ENCODE peak calls at places on chromosomes 5 and 9, in ten cellular contexts. Y, X, P, D, N, O, K, L, F and J are unnamed samples. For H3K27me3, the result is how much of the 10 kb centered on the place peaks cover.

GRCh38 chr5:141713616-141714309 is 31.7 kb upstream of the ARAP3 start:
- DNase-seq in K (no peak), P (no peak), O (no peak), Y (no peak), X (no peak), F (no peak), N (no peak), D (no peak), L (peak), J (peak)

GRCh38 chr5:82692826-82693225 is 384.4 kb downstream of the TMEM167A start:
- DNase-seq in X (no peak), K (no peak), N (no peak), O (no peak), F (no peak), D (no peak), Y (no peak), P (no peak), L (no peak), J (no peak)

GRCh38 chr5:157718529-157718928 is 12.7 kb upstream of the THG1L start:
- DNase-seq in P (peak), K (peak), F (no peak), O (peak), D (no peak), X (peak), Y (no peak), N (no peak), L (peak), J (peak)

GRCh38 chr9:127076860-127077657 is 45.4 kb downstream of the ANGPTL2 start:
- DNase-seq in Y (no peak), F (no peak), X (no peak), L (peak), P (peak), N (no peak), D (no peak), K (no peak), O (peak), J (peak)

GRCh38 chr5:179936976-179937681 is 29.4 kb upstream of the TBC1D9B start:
- DNase-seq in K (no peak), N (no peak), X (no peak), P (no peak), D (no peak), L (no peak), F (no peak), Y (no peak), O (no peak), J (no peak)

GRCh38 chr5:56012281-56012963 is 17.7 kb upstream of the IL6ST start:
- DNase-seq in K (peak), L (peak), O (no peak), Y (no peak), D (no peak), P (no peak), N (no peak), X (no peak), F (peak), J (peak)

GRCh38 chr5:77138981-77139380 is 51.9 kb upstream of the ZBED3 start:
- DNase-seq in O (no peak), D (no peak), N (no peak), L (peak), F (peak), X (peak), P (no peak), Y (no peak), K (peak), J (no peak)

GRCh38 chr9:137176302-137177182 is 4.7 kb upstream of the TMEM210 start:
- DNase-seq in D (no peak), P (peak), F (no peak), K (peak), Y (peak), O (no peak), X (peak), N (no peak), L (peak), J (no peak)

GRCh38 chr9:133979124-133979920 is 12.8 kb downstream of the VAV2 start:
- DNase-seq in L (peak), N (peak), X (no peak), Y (peak), P (peak), F (no peak), O (peak), K (no peak), D (no peak), J (no peak)

GRCh38 chr9:6215562-6215961 is at the start of gene IL33:
- DNase-seq in Y (no peak), D (peak), F (no peak), P (no peak), N (no peak), X (no peak), L (peak), K (no peak), O (no peak), J (no peak)

GRCh38 chr5:180609386-180609785 is 18.1 kb upstream of the SCGB3A1 start:
- DNase-seq in O (no peak), P (no peak), F (no peak), D (no peak), Y (no peak), K (no peak), L (no peak), N (no peak), X (no peak), J (no peak)

GRCh38 chr9:17936365-17936764 is 357.5 kb downstream of the SH3GL2 start:
- DNase-seq in F (no peak), X (no peak), P (no peak), Y (no peak), O (no peak), D (no peak), N (no peak), K (no peak), L (no peak), J (no peak)

GRCh38 chr9:117783828-117784227 is 79.6 kb downstream of the TLR4 start:
- DNase-seq in K (no peak), O (no peak), L (no peak), Y (no peak), X (no peak), N (no peak), P (peak), D (no peak), F (no peak), J (no peak)

GRCh38 chr5:14946813-14947640 is 75.4 kb upstream of the ANKH start:
- DNase-seq in X (peak), Y (no peak), K (no peak), N (no peak), D (no peak), P (peak), O (no peak), F (peak), L (no peak), J (no peak)

GRCh38 chr9:79768199-79768598 is 196.4 kb downstream of the TLE4 start:
- DNase-seq in Y (no peak), P (no peak), K (no peak), L (no peak), N (no peak), F (no peak), X (peak), D (no peak), O (no peak), J (no peak)

GRCh38 chr5:134245101-134245604 is 19.3 kb upstream of the PPP2CA start:
- DNase-seq in N (peak), D (no peak), Y (peak), O (no peak), P (peak), X (no peak), K (peak), L (peak), F (no peak), J (peak)

GRCh38 chr5:134246771-134247329 is 21.0 kb upstream of the PPP2CA start:
- DNase-seq in F (no peak), X (no peak), K (no peak), Y (no peak), O (no peak), N (peak), L (peak), P (no peak), D (no peak), J (peak)

GRCh38 chr5:134245692-134246091 is 19.8 kb upstream of the PPP2CA start:
- DNase-seq in N (no peak), D (no peak), K (no peak), Y (no peak), X (no peak), O (no peak), F (no peak), L (no peak), P (no peak), J (no peak)

GRCh38 chr5:134240421-134240962 is 14.6 kb upstream of the PPP2CA start:
- DNase-seq in K (peak), F (peak), Y (no peak), L (peak), D (no peak), P (no peak), O (peak), X (no peak), N (peak), J (no peak)

GRCh38 chr5:134242146-134242545 is 16.3 kb upstream of the PPP2CA start:
- DNase-seq in F (no peak), P (no peak), X (no peak), O (no peak), K (peak), Y (no peak), D (no peak), N (peak), L (peak), J (no peak)
- TF ChIP-seq CTCF in F (no peak), P (peak), X (no peak), O (no peak), K (peak), Y (no peak), D (no peak), N (no peak), L (peak), J (no peak)

GRCh38 chr5:140041492-140042421 is 1.3 kb downstream of the NRG2 start:
- DNase-seq in L (peak), N (peak), X (peak), O (peak), D (peak), Y (peak), K (peak), F (peak), P (peak), J (peak)
- H3K27me3 ChIP-seq in L (under half), N (under half), X (under half), O (under half), D (under half), Y (under half), K (under half), F (under half), P (half or more), J (under half)

DNA sequence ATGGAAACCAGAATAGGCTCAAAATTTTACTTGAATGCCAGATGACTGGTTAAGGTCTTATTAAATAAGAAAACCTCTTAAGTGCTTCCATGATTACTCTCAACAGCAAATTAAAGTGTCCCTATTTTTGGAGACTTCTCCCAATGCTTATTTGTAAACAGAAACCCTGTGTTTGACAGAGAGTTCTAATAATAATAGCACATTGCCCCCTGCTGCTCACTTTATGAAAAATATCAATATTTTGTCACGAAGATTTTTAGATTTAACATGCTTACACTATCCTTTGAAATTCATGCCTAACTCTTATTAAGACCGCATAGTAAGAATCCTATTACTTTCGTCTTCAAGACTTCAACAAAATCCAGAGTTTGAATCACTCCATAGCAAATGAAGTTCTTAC is 75.4 kb upstream of the PRRC1 start:
- DNase-seq in N (no peak), D (no peak), F (no peak), Y (no peak), X (no peak), O (no peak), K (no peak), L (no peak), P (peak), J (no peak)
- TF ChIP-seq CTCF in N (peak), D (peak), F (no peak), Y (peak), X (peak), O (peak), K (no peak), L (peak), P (no peak), J (peak)

DNA sequence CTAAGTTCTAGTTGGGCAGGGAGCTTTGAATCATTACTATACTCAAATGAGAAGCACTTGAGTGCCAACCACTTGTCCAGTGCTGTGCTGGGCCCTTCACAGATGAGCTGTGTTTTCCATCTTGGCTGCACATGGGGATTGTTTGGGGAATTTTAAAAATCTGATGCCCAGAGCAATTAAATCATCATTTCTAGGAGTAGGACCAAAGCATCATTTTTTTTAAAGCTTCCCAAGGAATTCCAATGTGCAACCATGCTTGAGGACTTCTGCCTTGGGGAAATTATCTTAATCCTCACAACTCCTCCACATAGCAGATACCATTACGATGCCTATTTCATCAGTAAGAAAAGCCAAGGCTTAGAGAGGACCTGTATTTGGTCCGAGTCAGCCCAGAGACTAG is 131.4 kb downstream of the TMEM174 start:
- DNase-seq in D (no peak), N (no peak), K (no peak), F (no peak), X (no peak), P (no peak), L (no peak), O (no peak), Y (no peak), J (no peak)
- H3K27me3 ChIP-seq in D (half or more), N (half or more), K (under half), F (under half), X (half or more), P (half or more), L (under half), O (half or more), Y (half or more), J (under half)

GRCh38 chr5:10724799-10725507 is 36.1 kb downstream of the DAP start:
- DNase-seq in X (no peak), D (peak), F (peak), N (peak), K (peak), Y (no peak), L (peak), O (peak), P (peak), J (peak)
- TF ChIP-seq CTCF in X (peak), D (peak), F (peak), N (peak), K (peak), Y (peak), L (peak), O (no peak), P (peak), J (peak)

GRCh38 chr9:21967707-21968106 is 26.5 kb downstream of the CDKN2A start:
- DNase-seq in L (no peak), X (no peak), D (no peak), K (no peak), F (no peak), P (peak), Y (no peak), N (no peak), O (no peak), J (no peak)

GRCh38 chr9:21967169-21967568 is 27.0 kb downstream of the CDKN2A start:
- DNase-seq in D (no peak), F (no peak), X (no peak), K (no peak), Y (peak), L (no peak), O (no peak), N (no peak), P (peak), J (no peak)

GRCh38 chr9:21966140-21966851 is 27.9 kb downstream of the CDKN2A start:
- DNase-seq in X (no peak), D (no peak), K (no peak), P (peak), Y (peak), O (no peak), N (no peak), L (no peak), F (no peak), J (no peak)

GRCh38 chr9:21965401-21965951 is 28.7 kb downstream of the CDKN2A start:
- DNase-seq in P (peak), K (peak), D (no peak), X (peak), L (peak), O (peak), Y (peak), F (peak), N (no peak), J (no peak)

GRCh38 chr9:21964925-21965385 is 29.2 kb downstream of the CDKN2A start:
- DNase-seq in P (peak), L (peak), N (no peak), F (peak), D (no peak), X (no peak), K (no peak), O (peak), Y (peak), J (no peak)
- H3K27me3 ChIP-seq in P (half or more), L (under half), N (half or more), F (under half), D (under half), X (under half), K (under half), O (half or more), Y (half or more), J (under half)